ENCODE peak calls at places on chromosomes 12 and 14, in seven cellular contexts. J is foreskin fibroblast, M is IMR-90, K is BJ, W is GM13977, O is AG09319, F is WTC11. Q is an unnamed sample.

GRCh38 chr12:103269962-103270361 is 225.8 kb downstream of the C12orf42 start:
- DNase-seq in J (no peak), M (peak), K (no peak), W (no peak), O (no peak), F (no peak), Q (no peak)

GRCh38 chr12:42744539-42745156 is 155.1 kb upstream of the PRICKLE1 start:
- DNase-seq in J (peak), M (no peak), K (peak), W (no peak), O (peak), F (no peak), Q (no peak)

GRCh38 chr14:95291859-95292542 is 27.7 kb downstream of the CLMN start:
- DNase-seq in J (peak), M (peak), K (no peak), W (no peak), O (no peak), F (no peak), Q (peak)

GRCh38 chr12:115481141-115481540 is 796.4 kb downstream of the MED13L start:
- DNase-seq in J (no peak), M (peak), K (no peak), W (peak), O (no peak), F (no peak), Q (no peak)

GRCh38 chr14:36208690-36209278 is 32.3 kb upstream of the PTCSC3 start:
- DNase-seq in J (no peak), M (no peak), K (no peak), W (no peak), O (no peak), F (no peak), Q (no peak)

GRCh38 chr14:37197421-37198272 is at the start of gene MIPOL1:
- DNase-seq in J (peak), M (peak), K (peak), W (no peak), O (peak), F (peak), Q (peak)

GRCh38 chr12:18165422-18165871 is 75.5 kb upstream of the RERGL start:
- DNase-seq in J (peak), M (peak), K (no peak), W (peak), O (no peak), F (no peak), Q (no peak)

GRCh38 chr12:39441189-39441962 is 1.5 kb downstream of the KIF21A start:
- DNase-seq in J (no peak), M (no peak), K (no peak), W (no peak), O (no peak), F (no peak), Q (no peak)

GRCh38 chr14:30906752-30907658 is 32.6 kb downstream of the COCH start:
- DNase-seq in J (peak), M (peak), K (no peak), W (no peak), O (no peak), F (no peak), Q (no peak)

GRCh38 chr12:104288635-104289258 is 14.8 kb upstream of the EID3 start:
- DNase-seq in J (peak), M (peak), K (no peak), W (peak), O (peak), F (peak), Q (peak)

GRCh38 chr12:115661103-115661502 is 616.4 kb downstream of the MED13L start:
- DNase-seq in J (peak), M (no peak), K (no peak), W (no peak), O (no peak), F (no peak), Q (no peak)

GRCh38 chr14:48744202-48744601 is 842.0 kb downstream of the RPS29 start:
- DNase-seq in J (no peak), M (no peak), K (no peak), W (no peak), O (no peak), F (no peak), Q (no peak)

GRCh38 chr12:85627584-85627983 is 208.6 kb downstream of the RASSF9 start:
- DNase-seq in J (peak), M (peak), K (peak), W (no peak), O (peak), F (no peak), Q (no peak)

GRCh38 chr12:107718606-107719005 is 33.0 kb downstream of the PWP1 start:
- DNase-seq in J (no peak), M (no peak), K (no peak), W (no peak), O (no peak), F (no peak), Q (no peak)

DNA sequence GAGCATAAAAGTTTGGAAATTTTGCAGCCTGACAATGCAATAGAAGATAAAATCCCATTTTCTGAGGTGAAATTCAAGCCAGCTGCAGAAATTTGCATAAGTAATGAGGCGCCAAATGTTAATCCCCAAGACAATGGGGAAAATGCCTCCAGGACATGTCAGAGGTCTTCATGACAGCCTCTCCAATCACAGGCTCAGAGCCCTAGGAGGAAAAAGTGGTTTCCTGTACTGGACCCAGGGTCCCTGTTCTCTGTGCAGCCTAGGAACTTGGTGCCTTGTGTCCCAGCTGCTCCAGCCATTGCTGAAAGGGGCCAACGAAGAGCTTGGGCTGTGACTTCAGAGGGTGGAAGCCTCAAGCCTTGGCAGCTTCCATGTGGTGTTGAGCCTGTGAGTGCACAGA is 1218.1 kb downstream of the GALC start:
- DNase-seq in J (no peak), M (no peak), K (no peak), W (no peak), O (no peak), F (no peak), Q (no peak)
- TF ChIP-seq CTCF in J (no peak), M (no peak), K (no peak), W (no peak), O (no peak), F (no peak), Q (no peak)

DNA sequence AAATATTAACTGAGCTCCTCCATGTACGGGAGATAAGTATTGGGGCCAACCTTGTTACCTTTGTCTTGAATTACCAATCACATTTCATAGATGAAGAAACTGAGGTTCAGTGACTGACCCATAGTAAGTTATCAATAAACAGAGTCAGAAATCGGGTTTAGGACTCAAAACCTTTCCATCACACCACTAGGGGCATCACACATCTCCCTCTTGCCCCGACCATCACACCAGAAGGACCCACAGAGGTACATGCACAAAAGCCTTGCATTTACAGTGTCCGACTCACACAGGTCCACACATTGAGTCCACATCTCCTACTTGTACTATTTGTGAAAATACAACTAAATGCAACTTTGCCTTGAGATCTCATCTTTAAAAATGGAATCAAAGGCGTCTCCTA is 29.4 kb downstream of the KCNA5 start:
- DNase-seq in J (no peak), M (no peak), K (no peak), W (no peak), O (no peak), F (no peak), Q (no peak)
- TF ChIP-seq CTCF in J (no peak), M (no peak), K (no peak), W (no peak), O (no peak), F (no peak), Q (peak)

GRCh38 chr12:69196302-69197288 is 42.8 kb upstream of the CPSF6 start:
- DNase-seq in J (peak), M (peak), K (no peak), W (no peak), O (no peak), F (peak), Q (no peak)
- TF ChIP-seq CTCF in J (peak), M (peak), K (peak), W (peak), O (peak), F (no peak), Q (peak)

GRCh38 chr12:50111693-50112455 is at the start of gene COX14:
- DNase-seq in J (peak), M (peak), K (peak), W (peak), O (peak), F (peak), Q (peak)

GRCh38 chr12:50110762-50111416 is 1.1 kb upstream of the COX14 start:
- DNase-seq in J (peak), M (peak), K (no peak), W (no peak), O (no peak), F (peak), Q (peak)

GRCh38 chr12:50110127-50110761 is 1.8 kb upstream of the COX14 start:
- DNase-seq in J (peak), M (no peak), K (no peak), W (peak), O (no peak), F (no peak), Q (no peak)

GRCh38 chr12:50112456-50113218 is 601 bp downstream of the COX14 start:
- DNase-seq in J (peak), M (no peak), K (no peak), W (no peak), O (no peak), F (no peak), Q (no peak)

DNA sequence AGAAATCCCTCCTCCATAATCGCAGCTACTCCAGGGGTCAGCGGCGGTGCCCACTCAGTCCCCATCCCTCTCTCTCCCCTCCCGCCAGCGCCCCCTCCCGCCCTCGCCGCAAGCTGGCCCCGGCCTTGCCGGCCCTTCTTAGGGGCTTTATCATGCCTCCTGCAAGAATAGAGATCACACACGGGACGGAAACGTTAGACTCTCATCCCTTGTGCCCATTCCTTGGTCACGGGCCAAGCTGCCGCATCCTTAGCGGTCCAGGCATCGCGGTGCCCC is 681 bp upstream of the COX14 start:
- DNase-seq in J (no peak), M (no peak), K (no peak), W (no peak), O (no peak), F (no peak), Q (no peak)
- TF ChIP-seq CTCF in J (no peak), M (no peak), K (no peak), W (no peak), O (no peak), F (no peak), Q (no peak)

GRCh38 chr12:106301611-106302321 is 767 bp upstream of the TCP11L2 start:
- DNase-seq in J (peak), M (peak), K (no peak), W (peak), O (no peak), F (peak), Q (peak)
- TF ChIP-seq CTCF in J (no peak), M (no peak), K (no peak), W (no peak), O (no peak), F (no peak), Q (no peak)

GRCh38 chr12:112285600-112286401 is 96.4 kb downstream of the HECTD4 start:
- DNase-seq in J (no peak), M (no peak), K (no peak), W (no peak), O (no peak), F (no peak), Q (no peak)
- TF ChIP-seq CTCF in J (no peak), M (no peak), K (no peak), W (no peak), O (no peak), F (no peak), Q (no peak)

Q was measured in BE2C.